ENCODE peak calls at places on chromosomes 13 and 19, in ten cellular contexts. E is kidney epithelial cell; R is GM12865; Y is posterior cingulate gyrus; Q is activated naive CD8-positive, alpha-beta T cell treated with anti-CD3 and anti-CD28 coated beads, Interleukin-2, amount 50 U/mL, for 24 hours; L is putamen; J is fibroblast of lung; P is H7; M is amygdala; T is ACHN. C is an unnamed sample.

GRCh38 chr19:10184636-10185035 is 10.1 kb downstream of the DNMT1 start:
- DNase-seq in R (no peak), M (no peak), Y (no peak), T (no peak), Q (no peak), E (no peak), L (no peak), P (no peak), J (no peak), C (no peak)

GRCh38 chr13:78709028-78709427 is 50.1 kb upstream of the OBI1 start:
- DNase-seq in P (no peak), M (no peak), J (peak; percentile 45), Y (no peak), R (no peak), T (no peak), E (no peak), Q (no peak), L (no peak), C (no peak)

GRCh38 chr13:68608147-68608546 is 1378.0 kb upstream of the PCDH9 start:
- DNase-seq in Q (no peak), M (no peak), L (no peak), R (no peak), P (no peak), Y (no peak), T (no peak), J (peak; percentile 12), E (peak; percentile 2), C (no peak)

GRCh38 chr19:23802290-23802689 is 43.6 kb upstream of the ZNF681 start:
- DNase-seq in T (no peak), M (no peak), L (no peak), P (no peak), J (no peak), R (no peak), Y (no peak), Q (no peak), E (no peak), C (no peak)

GRCh38 chr19:45769821-45770191 is 754 bp upstream of the SIX5 start:
- DNase-seq in P (peak; percentile 69), E (no peak), L (peak; percentile 68), J (no peak), T (peak; percentile 38), Y (peak; percentile 83), Q (peak; percentile 48), M (no peak), R (peak; percentile 72), C (peak; percentile 82)

GRCh38 chr13:109738298-109738746 is 48.1 kb downstream of the IRS2 start:
- DNase-seq in Y (no peak), E (no peak), J (no peak), P (no peak), Q (no peak), L (no peak), M (no peak), T (no peak), R (no peak), C (no peak)

GRCh38 chr19:46390866-46391265 is 22.5 kb downstream of the CCDC8 start:
- DNase-seq in L (no peak), Y (peak; percentile 54), E (no peak), P (no peak), T (no peak), J (no peak), M (no peak), R (no peak), Q (no peak), C (no peak)

GRCh38 chr19:1882089-1882785 is 3.1 kb downstream of the ABHD17A start:
- DNase-seq in L (peak; percentile 74), Q (peak; percentile 68), R (peak; percentile 68), M (peak; percentile 35), P (no peak), J (no peak), E (no peak), Y (no peak), T (no peak), C (no peak)

GRCh38 chr13:60509601-60510386 is 112.8 kb downstream of the TDRD3 start:
- DNase-seq in R (no peak), T (peak; percentile 41), L (no peak), Y (no peak), M (no peak), P (no peak), E (peak; percentile 32), Q (no peak), J (peak; percentile 40), C (no peak)

GRCh38 chr19:49605605-49606004 is 14.6 kb downstream of the PRR12 start:
- DNase-seq in M (no peak), L (no peak), T (no peak), E (no peak), J (no peak), P (no peak), Y (no peak), R (no peak), Q (no peak), C (no peak)

GRCh38 chr19:32176591-32176990 is 168.8 kb upstream of the ZNF507 start:
- DNase-seq in T (no peak), R (no peak), Y (no peak), Q (no peak), P (no peak), J (no peak), L (no peak), E (no peak), M (no peak), C (no peak)

GRCh38 chr13:25420161-25420560 is 48.4 kb downstream of the ATP8A2 start:
- DNase-seq in J (no peak), E (no peak), Y (no peak), Q (no peak), P (no peak), M (no peak), R (no peak), T (no peak), L (no peak), C (no peak)